ENCODE peak calls at places on chromosomes 7 and 10, in nine cellular contexts. Z is fibroblast of lung, T is astrocyte, N is transverse colon, Y is adrenal gland, O is body of pancreas, G is ovary, S is heart right ventricle, A is K562. W is an unnamed sample. For H3K36me3, the result is how much of the 10 kb centered on the place peaks cover.

GRCh38 chr7:15703732-15704131 is 17.2 kb upstream of the MEOX2 start:
- DNase-seq in Z (no peak), T (no peak), N (no peak), Y (no peak), O (no peak), G (no peak), S (no peak), A (no peak), W (no peak)

GRCh38 chr10:102635377-102635776 is 8.9 kb upstream of the TRIM8 start:
- DNase-seq in Z (no peak), T (no peak), N (no peak), Y (no peak), O (no peak), G (no peak), S (no peak), A (no peak), W (no peak)

GRCh38 chr7:140595468-140596147 is 45.0 kb downstream of the DENND2A start:
- DNase-seq in Z (no peak), T (no peak), N (no peak), Y (no peak), O (no peak), G (peak), S (peak), A (no peak), W (no peak)

GRCh38 chr10:61899045-61899444 is 2.5 kb upstream of the ARID5B start:
- DNase-seq in Z (peak), T (peak), N (no peak), Y (no peak), O (no peak), G (no peak), S (no peak), A (no peak), W (no peak)

GRCh38 chr7:157299317-157299612 is 37.5 kb upstream of the DNAJB6 start:
- DNase-seq in Z (no peak), T (no peak), N (no peak), Y (no peak), O (no peak), G (no peak), S (no peak), A (no peak), W (no peak)

GRCh38 chr7:5477126-5477525 is 53.5 kb upstream of the TNRC18 start:
- DNase-seq in Z (no peak), T (no peak), N (no peak), Y (no peak), O (no peak), G (no peak), S (no peak), A (no peak), W (no peak)

GRCh38 chr7:114392686-114393085 is 21.9 kb upstream of the FOXP2 start:
- DNase-seq in Z (peak), T (peak), N (no peak), Y (no peak), O (no peak), G (no peak), S (no peak), A (no peak), W (peak)

GRCh38 chr10:84599254-84599653 is 270.9 kb downstream of the CCSER2 start:
- DNase-seq in Z (no peak), T (no peak), N (no peak), Y (no peak), O (no peak), G (no peak), S (no peak), A (no peak), W (no peak)

GRCh38 chr10:24931236-24931635 is 21.2 kb downstream of the PRTFDC1 start:
- DNase-seq in Z (no peak), T (no peak), N (no peak), Y (no peak), O (no peak), G (no peak), S (no peak), A (no peak), W (no peak)

DNA sequence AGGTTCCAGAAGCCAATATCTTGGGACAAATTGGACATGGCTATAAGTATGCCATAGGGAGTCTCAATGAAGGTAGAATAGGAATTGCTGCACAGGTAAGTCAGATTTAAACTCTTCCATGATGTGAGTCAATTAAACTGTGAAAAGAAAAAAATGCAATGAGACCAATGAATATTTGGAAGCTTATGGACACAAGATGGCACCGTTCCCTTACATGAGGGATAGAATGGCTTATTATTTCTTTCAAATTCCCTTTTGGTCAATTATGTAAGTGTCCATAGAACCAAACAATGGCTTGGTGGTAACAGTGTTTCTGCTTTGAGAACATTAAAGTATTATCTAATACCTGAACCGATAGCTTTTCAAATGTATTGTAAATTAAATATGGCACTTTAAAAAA is 35.6 kb downstream of the ACADSB start:
- DNase-seq in Z (peak), T (no peak), N (no peak), Y (no peak), O (no peak), G (no peak), S (no peak), A (no peak), W (no peak)
- TF ChIP-seq CTCF in Z (peak), T (peak), N (no peak), Y (no peak), O (no peak), G (no peak), S (peak), A (no peak), W (peak)

GRCh38 chr10:6530211-6530840 is 49.8 kb downstream of the PRKCQ start:
- DNase-seq in Z (no peak), T (no peak), N (peak), Y (no peak), O (peak), G (no peak), S (peak), A (no peak), W (no peak)
- H3K4me3 ChIP-seq in Z (no peak), T (no peak), N (no peak), Y (no peak), O (no peak), G (no peak), S (no peak), A (no peak), W (no peak)

GRCh38 chr10:90887555-90887954 is 15.8 kb downstream of the RPP30 start:
- DNase-seq in Z (no peak), T (no peak), N (peak), Y (no peak), O (no peak), G (no peak), S (no peak), A (no peak), W (no peak)
- H3K36me3 ChIP-seq in Z (under half), T (under half), N (under half), Y (under half), O (under half), G (under half), S (under half), A (half or more), W (under half)

GRCh38 chr7:13282377-13282980 is 595.0 kb downstream of the ARL4A start:
- DNase-seq in Z (peak), T (peak), N (no peak), Y (no peak), O (no peak), G (no peak), S (no peak), A (no peak), W (no peak)
- TF ChIP-seq CTCF in Z (peak), T (peak), N (no peak), Y (no peak), O (no peak), G (no peak), S (peak), A (no peak), W (peak)

DNA sequence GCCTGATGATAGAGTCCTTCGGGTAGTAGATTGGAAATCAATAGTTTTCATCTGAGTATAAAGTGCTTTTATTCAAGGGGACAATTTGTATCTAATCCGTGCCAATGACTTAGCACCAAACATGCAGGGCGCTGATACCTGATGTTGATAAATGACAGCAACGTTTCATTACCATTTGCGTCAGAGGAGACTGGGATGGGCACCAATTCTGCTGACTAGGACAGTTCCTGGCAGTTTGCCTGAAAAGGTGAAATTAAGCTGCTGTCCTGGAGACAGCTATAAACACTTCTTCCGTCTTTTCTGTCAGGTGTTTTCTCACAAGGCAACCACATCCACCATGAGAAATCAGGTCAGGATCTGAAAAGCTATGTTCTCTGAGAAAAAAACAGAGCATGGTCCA is 1136.4 kb downstream of the TYW1 start:
- DNase-seq in Z (no peak), T (no peak), N (no peak), Y (peak), O (peak), G (no peak), S (no peak), A (no peak), W (no peak)
- H3K4me3 ChIP-seq in Z (no peak), T (no peak), N (no peak), Y (no peak), O (no peak), G (no peak), S (no peak), A (no peak), W (no peak)

GRCh38 chr10:48764486-48764885 is 79.8 kb downstream of the WDFY4 start:
- DNase-seq in Z (no peak), T (no peak), N (no peak), Y (no peak), O (no peak), G (no peak), S (no peak), A (no peak), W (no peak)
- H3K36me3 ChIP-seq in Z (under half), T (under half), N (under half), Y (under half), O (under half), G (under half), S (under half), A (under half), W (under half)

GRCh38 chr7:44108768-44109750 is 4.9 kb downstream of the AEBP1 start:
- DNase-seq in Z (no peak), T (no peak), N (no peak), Y (no peak), O (no peak), G (no peak), S (no peak), A (no peak), W (no peak)
- TF ChIP-seq CTCF in Z (no peak), T (no peak), N (no peak), Y (no peak), O (no peak), G (no peak), S (no peak), A (peak), W (no peak)

DNA sequence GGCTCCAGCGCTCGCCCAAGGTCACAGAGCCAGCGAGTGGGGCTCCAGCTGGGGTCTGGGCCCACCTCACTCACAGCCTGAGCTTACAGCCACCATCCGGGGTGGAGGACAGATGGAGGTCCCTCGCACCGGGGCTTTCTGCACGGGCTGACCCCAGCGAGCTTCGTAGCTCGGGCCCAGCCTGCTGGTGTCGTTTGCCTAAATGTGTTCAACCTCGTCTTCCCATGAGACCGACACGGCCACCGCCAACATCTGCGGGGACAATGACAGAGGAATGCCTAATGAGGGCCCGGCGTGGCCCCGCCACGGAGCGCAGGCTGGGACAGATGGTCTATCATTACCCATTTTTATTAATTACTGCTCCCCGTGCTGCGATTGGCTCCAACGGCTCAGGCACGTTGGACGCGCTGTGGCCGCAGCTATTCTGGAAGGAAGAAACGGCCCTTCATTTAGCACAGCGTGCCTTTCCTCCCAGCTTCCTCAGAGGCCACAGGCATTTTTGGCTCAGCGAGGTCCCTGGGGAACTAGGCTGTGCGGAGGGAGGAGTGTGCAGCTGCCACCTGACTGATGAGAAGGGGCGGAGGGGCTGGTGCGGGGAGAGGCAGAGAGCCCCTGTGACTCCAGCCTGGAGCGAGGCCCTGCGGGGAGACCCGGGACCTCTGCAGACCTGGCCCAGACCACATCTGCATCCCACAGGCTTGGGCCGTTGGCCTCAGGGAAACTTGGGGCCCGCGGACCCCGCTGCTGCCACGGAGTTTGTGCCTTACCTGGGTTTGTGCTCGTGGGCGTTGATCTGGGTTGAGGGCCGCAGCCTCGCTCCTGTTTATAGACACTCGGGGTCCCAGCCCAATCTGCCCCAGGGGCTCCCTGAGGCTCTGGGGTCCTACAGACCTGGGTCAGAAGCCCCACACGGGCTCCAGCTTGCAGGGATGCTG is 22.9 kb upstream of the ELFN1 start:
- DNase-seq in Z (peak), T (peak), N (no peak), Y (no peak), O (no peak), G (no peak), S (peak), A (no peak), W (no peak)
- H3K4me3 ChIP-seq in Z (no peak), T (no peak), N (no peak), Y (no peak), O (no peak), G (no peak), S (no peak), A (no peak), W (no peak)

W was measured in kidney epithelial cell.